ENCODE peak calls at places on chromosome 1, in four cellular contexts. P is K562, S is WTC11, L is HepG2. U is an unnamed sample.

GRCh38 chr1:110003747-110004428 is 19.3 kb downstream of the AHCYL1 start:
- DNase-seq in L (peak; percentile 67), P (peak; percentile 81), S (peak; percentile 38), U (peak; percentile 47)

GRCh38 chr1:157137051-157137772 is 983 bp downstream of the ETV3 start:
- DNase-seq in L (no peak), P (peak; percentile 44), S (no peak), U (peak; percentile 31)

GRCh38 chr1:117673405-117673804 is 67.6 kb downstream of the TENT5C start:
- DNase-seq in L (no peak), S (no peak), P (no peak), U (no peak)

GRCh38 chr1:180967558-180967957 is 54.9 kb downstream of the KIAA1614 start:
- DNase-seq in L (no peak), P (no peak), S (no peak), U (no peak)

GRCh38 chr1:154735061-154735800 is 127.2 kb upstream of the ADAR start:
- DNase-seq in S (no peak), P (no peak), L (no peak), U (no peak)

GRCh38 chr1:51916587-51917405 is 38.3 kb upstream of the NRDC start:
- DNase-seq in L (no peak), S (no peak), P (no peak), U (no peak)

GRCh38 chr1:234778215-234779159 is 168.5 kb upstream of the IRF2BP2 start:
- DNase-seq in P (peak; percentile 46), S (no peak), L (no peak), U (no peak)

GRCh38 chr1:198620951-198621824 is 17.7 kb upstream of the PTPRC start:
- DNase-seq in L (no peak), S (no peak), P (no peak), U (no peak)

GRCh38 chr1:156697481-156697880 is 7.9 kb downstream of the CRABP2 start:
- DNase-seq in S (no peak), P (no peak), L (no peak), U (no peak)

GRCh38 chr1:171984850-171985485 is 143.7 kb downstream of the DNM3 start:
- DNase-seq in L (peak; percentile 40), P (peak; percentile 34), S (no peak), U (peak; percentile 24)

GRCh38 chr1:13892671-13893325 is 192.8 kb downstream of the PRDM2 start:
- DNase-seq in S (peak; percentile 35), P (no peak), L (no peak), U (no peak)

GRCh38 chr1:206544562-206545257 is 37.4 kb downstream of the RASSF5 start:
- DNase-seq in S (peak; percentile 96), P (peak; percentile 91), L (peak; percentile 48), U (peak; percentile 79)

GRCh38 chr1:230863449-230863848 is 4.9 kb downstream of the C1orf198 start:
- DNase-seq in S (peak; percentile 19), L (no peak), P (peak; percentile 18), U (no peak)

GRCh38 chr1:20137604-20138003 is 1.5 kb upstream of the PLA2G2F start:
- DNase-seq in S (no peak), L (no peak), P (no peak), U (no peak)

GRCh38 chr1:236685917-236686814 is at the start of gene ACTN2:
- DNase-seq in P (peak; percentile 90), L (no peak), S (peak; percentile 68), U (peak; percentile 7)

GRCh38 chr1:113297749-113298148 is 92.6 kb upstream of the MAGI3 start:
- DNase-seq in P (no peak), S (no peak), L (no peak), U (no peak)

GRCh38 chr1:234771642-234772344 is 161.8 kb upstream of the IRF2BP2 start:
- DNase-seq in P (no peak), S (no peak), L (no peak), U (no peak)

GRCh38 chr1:160818207-160818935 is 22.4 kb downstream of the LY9 start:
- DNase-seq in L (no peak), S (no peak), P (no peak), U (no peak)

GRCh38 chr1:27519341-27520258 is 29.6 kb upstream of the WASF2 start:
- DNase-seq in S (no peak), P (no peak), L (no peak), U (no peak)

DNA sequence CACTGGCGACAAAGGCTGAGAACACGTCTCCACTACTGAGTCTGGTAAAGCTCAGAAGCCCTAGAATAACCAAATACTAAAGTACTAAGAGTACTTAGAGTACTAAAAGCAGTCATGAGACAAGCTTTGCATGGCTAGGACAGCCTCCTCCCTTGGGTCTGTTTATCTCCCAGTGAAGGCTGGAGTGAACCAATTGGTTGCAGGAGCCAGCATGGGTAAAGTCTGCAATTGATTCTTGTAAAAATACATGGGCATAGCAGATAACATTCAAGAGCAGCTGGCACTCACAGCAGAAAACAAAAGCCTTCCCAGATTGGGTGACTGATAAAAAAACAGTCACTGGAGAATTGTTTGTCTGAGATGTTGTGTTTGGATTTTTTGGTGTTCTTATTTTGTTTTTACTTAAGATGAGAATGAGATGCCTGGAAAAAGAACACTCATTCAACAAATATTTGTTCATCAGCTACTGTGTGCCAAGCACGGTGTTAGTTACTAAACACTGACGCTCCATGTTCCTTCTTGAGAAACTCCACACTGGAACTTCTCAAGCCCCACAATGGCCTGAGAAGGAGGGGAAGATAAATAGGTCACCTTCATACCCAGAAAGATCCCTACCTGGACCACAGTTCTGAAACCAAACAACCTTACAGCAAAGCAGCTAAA is 3.7 kb downstream of the IRF6 start:
- DNase-seq in P (no peak), S (no peak), L (no peak), U (no peak)
- TF ChIP-seq NR3C1 in P (no peak), S (no peak), L (no peak), U (no peak)

GRCh38 chr1:35561972-35562680 is 4.5 kb downstream of the NCDN start:
- DNase-seq in L (no peak), S (no peak), P (no peak), U (no peak)
- TF ChIP-seq NR3C1 in L (no peak), S (no peak), P (no peak), U (no peak)

GRCh38 chr1:162950187-162950586 is 89.2 kb upstream of the CCDC190 start:
- DNase-seq in P (no peak), S (no peak), L (no peak), U (no peak)

GRCh38 chr1:162951553-162952315 is 90.8 kb upstream of the CCDC190 start:
- DNase-seq in S (no peak), L (no peak), P (no peak), U (no peak)

GRCh38 chr1:162956922-162957321 is 95.9 kb upstream of the CCDC190 start:
- DNase-seq in S (no peak), P (no peak), L (no peak), U (no peak)

DNA sequence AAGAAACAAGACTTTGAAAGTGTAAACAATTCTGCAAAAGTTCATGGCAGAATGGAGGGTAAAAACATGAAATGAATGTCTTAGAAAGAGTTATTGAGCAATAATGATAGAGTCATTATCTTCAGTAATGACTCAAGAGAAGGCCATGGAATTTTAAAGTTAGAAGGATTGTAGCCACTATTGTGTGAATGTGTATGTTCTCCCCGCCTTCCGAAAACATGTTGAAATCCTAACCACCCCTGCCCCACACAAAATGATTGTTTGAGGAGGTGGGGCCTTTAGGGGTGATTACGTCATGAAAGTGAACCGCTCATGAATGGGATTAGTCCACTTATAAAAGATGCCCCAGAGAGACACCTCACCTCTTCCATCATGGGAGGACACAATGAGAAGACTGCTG is 93.8 kb upstream of the CCDC190 start:
- DNase-seq in L (no peak), P (no peak), S (no peak), U (no peak)
- TF ChIP-seq NR3C1 in L (no peak), P (no peak), S (no peak), U (no peak)

GRCh38 chr1:221711642-221712041 is 30.2 kb downstream of the DUSP10 start:
- DNase-seq in P (no peak), L (no peak), S (no peak), U (no peak)
- TF ChIP-seq NR3C1 in P (no peak), L (no peak), S (no peak), U (no peak)

DNA sequence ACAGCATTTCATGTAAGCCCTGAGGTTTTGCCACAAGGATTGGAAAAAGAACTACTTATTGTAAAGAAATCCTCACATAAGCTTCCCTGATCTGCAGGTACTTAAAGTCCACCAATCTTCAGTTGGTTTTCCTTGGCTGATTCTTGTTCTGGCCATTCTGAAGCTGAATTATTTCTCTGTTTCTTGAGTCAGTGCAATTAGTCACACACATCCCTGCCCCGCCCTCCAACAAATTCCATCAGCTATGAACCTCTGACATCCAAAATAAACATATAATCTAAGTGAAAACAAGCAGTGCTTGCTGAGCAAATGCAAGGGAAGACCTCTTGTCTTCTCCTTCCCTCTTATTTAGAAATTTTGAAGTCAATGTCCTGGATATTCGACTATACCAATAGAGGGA is 8.2 kb upstream of the FNDC7 start:
- DNase-seq in P (no peak), L (no peak), S (no peak), U (peak; percentile 36)
- TF ChIP-seq NR3C1 in P (no peak), L (no peak), S (no peak), U (no peak)

GRCh38 chr1:185603158-185603557 is 131.0 kb upstream of the HMCN1 start:
- DNase-seq in P (no peak), L (no peak), S (no peak), U (no peak)
- TF ChIP-seq NR3C1 in P (no peak), L (no peak), S (no peak), U (no peak)

DNA sequence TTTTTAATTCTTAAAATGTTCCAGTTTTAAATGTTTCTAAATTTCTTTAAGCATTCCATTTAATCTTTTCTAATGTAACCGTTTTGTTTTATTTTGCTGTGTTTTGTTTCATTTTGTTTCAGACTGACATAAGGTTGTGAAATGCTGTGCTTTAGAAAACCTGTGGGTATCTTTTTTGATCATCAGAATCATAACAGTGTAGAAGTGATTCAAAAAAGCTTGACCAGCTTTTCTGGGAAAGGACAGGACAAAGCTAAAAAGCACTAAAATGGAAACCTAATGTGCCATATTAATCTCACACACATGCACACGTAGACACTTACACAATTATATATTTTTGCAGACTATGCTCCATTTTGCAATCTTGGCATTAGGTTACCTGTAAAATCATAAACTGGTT is 7.8 kb upstream of the VAV3 start:
- DNase-seq in L (no peak), S (no peak), P (no peak), U (no peak)
- TF ChIP-seq NR3C1 in L (no peak), S (no peak), P (no peak), U (no peak)

DNA sequence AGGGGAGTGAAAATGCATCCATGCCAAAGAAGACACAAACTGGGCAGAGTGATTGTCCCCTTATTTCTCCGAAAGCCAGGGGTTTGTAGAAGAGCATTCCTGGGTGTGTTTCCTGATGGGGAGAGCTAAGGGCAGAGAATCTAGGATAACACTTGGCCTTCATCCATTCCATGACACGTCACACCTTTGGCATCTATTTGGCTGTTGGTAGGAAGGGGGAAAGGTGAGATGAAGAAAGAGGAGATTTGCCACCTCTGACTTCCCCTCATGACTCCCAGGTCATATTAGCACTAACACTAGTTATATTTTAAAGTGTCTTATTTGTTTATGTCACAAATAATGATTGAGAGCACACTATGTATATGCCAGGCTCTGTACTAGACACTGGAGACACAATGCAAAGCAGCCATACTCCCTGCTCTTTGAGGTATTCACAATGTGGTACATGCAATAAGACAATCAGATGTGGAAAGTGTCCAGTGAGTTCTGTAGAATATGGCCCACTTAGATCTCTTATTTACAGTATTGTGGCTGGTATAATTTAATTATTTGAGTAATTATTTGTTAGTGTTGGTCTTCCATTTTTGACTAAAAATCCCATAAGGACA is 54.5 kb upstream of the GADD45A start:
- DNase-seq in L (no peak), S (no peak), P (no peak), U (no peak)
- TF ChIP-seq NR3C1 in L (no peak), S (no peak), P (no peak), U (no peak)